ENCODE peak calls at places on chromosomes 4 and X, in seven cellular contexts. K is Karpas-422, V is IMR-90, B is OCI-LY7, O is K562, Z is H9, M is fibroblast of lung. J is an unnamed sample. For H3K4me1, the result is how much of the 10 kb centered on the place peaks cover.

GRCh38 chr4:15231265-15232091 is 196.4 kb upstream of the C1QTNF7 start:
- DNase-seq in O (peak), K (peak), M (peak), Z (peak), B (peak), V (peak), J (peak)

GRCh38 chrX:15723887-15724517 is 14.1 kb upstream of the CA5B start:
- DNase-seq in M (no peak), V (no peak), Z (no peak), K (no peak), O (no peak), B (no peak), J (no peak)

GRCh38 chr4:107654694-107655093 is 65.3 kb downstream of the PAPSS1 start:
- DNase-seq in Z (no peak), K (no peak), V (no peak), M (peak), O (peak), B (no peak), J (no peak)

GRCh38 chr4:68948044-68948743 is 3.4 kb downstream of the UGT2A3 start:
- DNase-seq in V (no peak), Z (no peak), K (no peak), O (no peak), M (no peak), B (no peak), J (no peak)

GRCh38 chr4:45324381-45325111 is 598.2 kb upstream of the GNPDA2 start:
- DNase-seq in M (no peak), V (no peak), O (no peak), B (no peak), Z (no peak), K (no peak), J (no peak)

GRCh38 chr4:48985976-48986653 is at the start of gene CWH43:
- DNase-seq in Z (peak), M (no peak), O (no peak), V (no peak), B (no peak), K (no peak), J (no peak)

GRCh38 chrX:138011461-138011860 is 445.5 kb downstream of the ZIC3 start:
- DNase-seq in V (no peak), Z (no peak), M (no peak), B (no peak), O (no peak), K (no peak), J (no peak)

GRCh38 chr4:157775971-157776370 is 396.9 kb downstream of the GASK1B start:
- DNase-seq in V (no peak), Z (no peak), B (no peak), M (no peak), K (no peak), O (no peak), J (no peak)

GRCh38 chr4:62531731-62532130 is 1331.6 kb downstream of the ADGRL3 start:
- DNase-seq in K (no peak), V (no peak), O (no peak), B (no peak), Z (peak), M (no peak), J (no peak)

GRCh38 chrX:9091253-9091652 is 57.3 kb upstream of the FAM9B start:
- DNase-seq in K (no peak), O (no peak), V (no peak), M (no peak), B (no peak), Z (no peak), J (no peak)

GRCh38 chrX:119391279-119391678 is 7.9 kb upstream of the SLC25A43 start:
- DNase-seq in V (peak), K (peak), M (peak), Z (no peak), O (peak), B (peak), J (no peak)

GRCh38 chr4:148883435-148883834 is 441.2 kb upstream of the NR3C2 start:
- DNase-seq in K (no peak), V (no peak), Z (no peak), B (no peak), O (no peak), M (no peak), J (no peak)

GRCh38 chr4:146481246-146481645 is 40.5 kb downstream of the SLC10A7 start:
- DNase-seq in V (no peak), M (no peak), K (no peak), Z (no peak), B (no peak), O (no peak), J (no peak)

DNA sequence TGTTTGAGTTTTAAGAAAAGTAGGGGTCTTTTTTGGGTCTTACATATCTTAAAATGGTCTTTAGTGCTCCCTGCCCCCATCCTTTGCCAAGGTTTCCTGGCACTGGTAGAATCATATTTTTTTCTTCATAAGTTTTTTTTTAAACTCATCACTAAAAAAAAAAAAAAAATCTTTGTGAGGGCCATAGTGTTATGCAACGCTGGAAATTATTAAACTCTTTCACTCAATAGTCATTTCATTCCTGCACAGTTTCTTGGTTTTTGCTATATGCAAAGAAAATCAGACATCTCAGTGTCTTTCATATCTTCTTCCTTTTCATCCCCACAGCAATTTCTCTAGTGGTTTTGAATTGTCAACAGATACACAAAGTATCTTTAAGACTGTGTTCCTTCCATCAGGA is 95.6 kb downstream of the TMA16 start:
- DNase-seq in Z (no peak), K (no peak), O (no peak), B (no peak), M (no peak), V (no peak), J (no peak)
- H2AFZ ChIP-seq in Z (no peak), K (peak), O (no peak), B (peak), M (no peak), V (no peak), J (no peak)

DNA sequence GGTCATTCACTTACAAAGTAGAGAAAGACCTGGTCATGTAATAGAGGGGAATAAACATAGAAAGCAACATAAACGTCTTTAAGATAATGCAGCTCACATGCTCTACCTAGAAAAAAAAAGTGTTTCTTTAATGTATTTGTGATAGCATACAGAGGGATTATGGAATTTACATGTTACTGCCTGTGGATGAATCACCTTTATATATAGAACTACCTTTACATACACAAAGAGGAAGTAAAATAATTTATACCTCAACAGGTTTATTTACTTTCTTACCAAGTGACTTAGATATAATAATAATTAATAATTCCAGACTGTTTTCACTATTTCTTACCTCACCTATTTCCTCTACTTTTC is 81.5 kb downstream of the PPP3CA start:
- DNase-seq in Z (no peak), V (no peak), B (no peak), M (no peak), K (no peak), O (no peak), J (no peak)
- H3K4me1 ChIP-seq in Z (under half), V (under half), B (under half), M (under half), K (under half), O (under half), J (under half)

GRCh38 chrX:103729015-103729414 is 18.3 kb downstream of the TMEM31 start:
- DNase-seq in K (no peak), B (no peak), Z (no peak), O (no peak), M (no peak), V (no peak), J (no peak)
- H2AFZ ChIP-seq in K (no peak), B (no peak), Z (no peak), O (no peak), M (no peak), V (no peak), J (no peak)

DNA sequence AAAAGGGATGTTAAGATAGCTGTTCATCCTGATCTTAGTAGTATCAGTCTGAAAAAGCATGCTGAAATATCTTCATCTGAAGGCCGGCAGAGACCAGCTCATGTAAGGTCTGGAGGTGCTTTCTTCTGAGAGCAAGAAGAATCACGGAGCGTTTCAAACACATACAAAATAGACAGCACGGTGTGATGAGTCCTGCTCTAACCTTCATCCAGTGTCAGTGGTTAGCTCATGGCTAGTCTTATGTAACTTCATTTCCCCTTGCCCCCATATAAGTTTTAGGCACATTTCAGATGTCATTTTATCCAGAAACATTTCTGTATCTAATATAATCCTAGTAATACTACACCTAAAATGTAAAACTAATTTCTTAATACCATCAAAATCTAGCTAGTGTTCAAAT is 27.8 kb downstream of the ADD1 start:
- DNase-seq in O (no peak), Z (no peak), K (no peak), B (no peak), M (no peak), V (no peak), J (no peak)
- H3K4me1 ChIP-seq in O (under half), Z (under half), K (under half), B (under half), M (under half), V (under half), J (under half)

DNA sequence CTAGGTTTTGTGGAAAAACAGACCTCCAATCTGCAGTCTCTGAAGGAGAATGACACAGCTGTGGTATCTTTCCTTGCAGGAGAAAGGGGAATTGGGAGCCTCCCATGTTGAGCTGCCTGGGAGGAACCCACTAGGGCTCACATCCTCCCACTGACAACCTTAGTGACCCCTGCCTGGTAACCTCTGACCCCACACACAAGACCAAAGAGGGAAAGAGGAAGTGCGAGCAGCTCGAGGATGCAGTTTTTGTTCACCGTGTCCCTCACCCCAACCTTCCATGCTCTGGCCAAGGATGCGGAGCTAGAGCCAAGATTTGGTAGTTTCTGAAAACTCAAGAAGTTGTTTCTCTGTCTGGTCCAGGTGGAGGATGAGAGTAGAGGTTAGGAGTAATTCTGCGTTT is 5.4 kb upstream of the ZXDA start:
- DNase-seq in Z (no peak), B (no peak), K (no peak), V (no peak), M (no peak), O (no peak), J (no peak)
- H2AFZ ChIP-seq in Z (no peak), B (no peak), K (no peak), V (no peak), M (no peak), O (no peak), J (no peak)

GRCh38 chrX:39504850-39505259 is 592.9 kb downstream of the BCOR start:
- DNase-seq in O (no peak), M (no peak), V (no peak), K (no peak), B (no peak), Z (no peak), J (no peak)

GRCh38 chrX:39506131-39506530 is 591.6 kb downstream of the BCOR start:
- DNase-seq in B (no peak), V (no peak), K (no peak), O (no peak), Z (no peak), M (no peak), J (no peak)

GRCh38 chrX:39501822-39502221 is 595.9 kb downstream of the BCOR start:
- DNase-seq in M (no peak), Z (no peak), B (no peak), O (no peak), V (no peak), K (no peak), J (no peak)

GRCh38 chrX:39507034-39507433 is 590.7 kb downstream of the BCOR start:
- DNase-seq in O (no peak), K (no peak), M (no peak), Z (no peak), B (no peak), V (no peak), J (no peak)

DNA sequence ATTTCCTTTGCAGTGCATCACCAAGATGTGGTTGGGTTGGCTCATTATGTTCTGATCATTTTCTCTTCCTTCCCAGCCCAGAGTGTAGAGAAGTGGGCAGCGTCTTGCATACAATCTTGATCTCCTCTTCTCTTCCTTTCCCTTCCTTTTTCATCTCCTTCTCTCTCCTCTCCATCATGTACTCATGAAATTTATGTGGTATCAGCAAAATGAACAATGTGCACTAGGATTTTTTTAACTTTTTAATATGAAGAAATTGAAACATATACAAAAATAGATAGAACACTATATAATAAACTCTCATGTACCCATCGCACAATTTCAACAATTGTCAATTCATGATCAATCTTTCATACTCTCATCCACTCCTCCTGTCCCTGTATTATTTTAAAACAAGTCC is 593.5 kb downstream of the BCOR start:
- DNase-seq in V (no peak), Z (no peak), M (no peak), B (no peak), K (no peak), O (no peak), J (no peak)
- H3K4me1 ChIP-seq in V (under half), Z (under half), M (under half), B (under half), K (under half), O (under half), J (under half)